ENCODE peak calls at places on chromosome 21, in six cellular contexts. V, L, U, N, T and F are unnamed samples.

GRCh38 chr21:41620982-41621381 is 113.0 kb upstream of the TMPRSS2 start:
- DNase-seq in L (no peak), N (no peak), T (peak; percentile 21), V (no peak), U (no peak), F (no peak)

GRCh38 chr21:35044770-35045538 is 4.1 kb downstream of the RUNX1 start:
- DNase-seq in V (no peak), T (no peak), N (no peak), L (no peak), U (no peak), F (no peak)

GRCh38 chr21:37181059-37181458 is 86.1 kb downstream of the VPS26C start:
- DNase-seq in T (peak; percentile 47), V (no peak), L (no peak), U (no peak), N (no peak), F (no peak)

GRCh38 chr21:25836396-25836795 is 101.6 kb downstream of the GABPA start:
- DNase-seq in L (no peak), V (no peak), U (no peak), N (no peak), T (no peak), F (no peak)

GRCh38 chr21:25934130-25934529 is 199.4 kb downstream of the GABPA start:
- DNase-seq in L (no peak), U (peak; percentile 31), T (peak; percentile 52), V (no peak), N (no peak), F (no peak)

GRCh38 chr21:14382486-14382834 is 486 bp downstream of the HSPA13 start:
- DNase-seq in V (no peak), N (no peak), L (no peak), U (no peak), T (peak; percentile 11), F (peak; percentile 59)

GRCh38 chr21:25485914-25486313 is 121.4 kb downstream of the MRPL39 start:
- DNase-seq in V (no peak), L (no peak), U (no peak), T (no peak), N (no peak), F (no peak)

GRCh38 chr21:35508389-35508888 is 459.3 kb upstream of the RUNX1 start:
- DNase-seq in V (peak; percentile 50), T (peak; percentile 65), L (no peak), U (peak; percentile 43), N (peak; percentile 84), F (peak; percentile 49)

GRCh38 chr21:28627691-28628090 is 365.0 kb downstream of the LTN1 start:
- DNase-seq in U (no peak), N (no peak), V (no peak), L (no peak), T (no peak), F (no peak)

GRCh38 chr21:34702341-34702807 is 33.6 kb downstream of the CLIC6 start:
- DNase-seq in L (no peak), U (peak; percentile 26), V (no peak), T (peak; percentile 98), N (no peak), F (no peak)

GRCh38 chr21:17712887-17713286 is 100.2 kb upstream of the BTG3 start:
- DNase-seq in V (no peak), T (no peak), N (no peak), U (no peak), L (no peak), F (no peak)

GRCh38 chr21:46287541-46287940 is 1.4 kb downstream of the YBEY start:
- DNase-seq in V (no peak), T (no peak), L (no peak), N (no peak), U (no peak), F (no peak)

GRCh38 chr21:41170442-41170841 is 2.5 kb downstream of the BACE2 start:
- DNase-seq in N (no peak), T (peak; percentile 34), L (no peak), U (peak; percentile 66), V (no peak), F (peak; percentile 41)

GRCh38 chr21:26840912-26841311 is 4.3 kb downstream of the ADAMTS1 start:
- DNase-seq in N (no peak), U (no peak), T (peak; percentile 76), L (no peak), V (no peak), F (peak; percentile 29)

GRCh38 chr21:27202301-27202700 is 235.4 kb upstream of the ADAMTS5 start:
- DNase-seq in U (no peak), N (no peak), L (no peak), V (no peak), T (no peak), F (no peak)

GRCh38 chr21:26007911-26008579 is 162.5 kb downstream of the APP start:
- DNase-seq in N (no peak), V (no peak), L (no peak), U (no peak), T (peak; percentile 24), F (no peak)

GRCh38 chr21:28789571-28789970 is 203.1 kb downstream of the LTN1 start:
- DNase-seq in T (no peak), U (no peak), L (no peak), V (no peak), N (no peak), F (no peak)

GRCh38 chr21:20527691-20528090 is 470.5 kb upstream of the NCAM2 start:
- DNase-seq in U (no peak), N (no peak), L (no peak), T (no peak), V (no peak), F (no peak)

DNA sequence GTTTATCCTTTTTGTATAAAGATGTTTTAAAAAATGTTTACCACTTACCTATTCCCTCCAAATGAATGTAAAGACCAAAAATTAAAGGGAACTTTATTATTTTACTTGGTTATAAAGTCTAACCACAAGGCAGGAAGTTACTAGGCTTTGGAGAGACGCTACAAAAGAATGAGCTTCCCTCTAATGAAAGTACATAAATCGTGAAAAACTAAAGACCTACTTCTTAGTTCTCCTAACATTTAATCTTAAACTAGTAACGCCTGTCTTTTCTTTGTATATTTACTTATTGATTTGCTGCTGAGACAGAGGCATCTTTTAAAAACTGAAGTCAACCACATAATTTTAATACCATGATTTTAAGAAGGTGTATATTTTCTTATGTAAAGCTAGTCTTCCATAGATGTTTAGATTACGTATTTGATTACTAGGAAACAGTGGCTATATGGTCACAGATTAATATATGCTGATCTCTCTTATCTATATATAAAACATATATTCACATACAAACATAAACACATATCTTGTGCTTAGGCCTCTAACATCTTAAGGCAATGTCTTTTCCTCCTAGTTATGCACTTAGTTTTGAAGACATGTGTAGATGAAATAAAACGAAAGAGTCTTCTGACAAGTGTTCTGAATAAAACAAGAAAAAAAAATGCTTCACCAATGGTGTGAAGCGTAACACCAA is 466.9 kb downstream of the USP25 start:
- DNase-seq in L (no peak), T (no peak), N (no peak), V (no peak), U (no peak), F (no peak)
- H3K4me3 ChIP-seq in L (no peak overlapping the region), T (no peak overlapping the region), N (peak overlapping the region; percentile 45), V (no peak overlapping the region), U (peak overlapping the region; percentile 10), F (peak overlapping the region; percentile 57)

GRCh38 chr21:42921912-42922311 is 3.5 kb downstream of the ERVH48-1 start:
- DNase-seq in V (no peak), T (no peak), L (no peak), N (no peak), U (no peak), F (no peak)

GRCh38 chr21:42924433-42924751 is 1.0 kb downstream of the ERVH48-1 start:
- DNase-seq in U (no peak), N (no peak), V (no peak), T (no peak), L (no peak), F (no peak)

GRCh38 chr21:42923553-42924432 is 1.6 kb downstream of the ERVH48-1 start:
- DNase-seq in T (peak; percentile 86), N (peak; percentile 61), L (peak; percentile 38), V (peak; percentile 88), U (peak; percentile 82), F (peak; percentile 94)

GRCh38 chr21:42922918-42923317 is 2.5 kb downstream of the ERVH48-1 start:
- DNase-seq in U (no peak), L (no peak), V (no peak), N (no peak), T (no peak), F (no peak)

DNA sequence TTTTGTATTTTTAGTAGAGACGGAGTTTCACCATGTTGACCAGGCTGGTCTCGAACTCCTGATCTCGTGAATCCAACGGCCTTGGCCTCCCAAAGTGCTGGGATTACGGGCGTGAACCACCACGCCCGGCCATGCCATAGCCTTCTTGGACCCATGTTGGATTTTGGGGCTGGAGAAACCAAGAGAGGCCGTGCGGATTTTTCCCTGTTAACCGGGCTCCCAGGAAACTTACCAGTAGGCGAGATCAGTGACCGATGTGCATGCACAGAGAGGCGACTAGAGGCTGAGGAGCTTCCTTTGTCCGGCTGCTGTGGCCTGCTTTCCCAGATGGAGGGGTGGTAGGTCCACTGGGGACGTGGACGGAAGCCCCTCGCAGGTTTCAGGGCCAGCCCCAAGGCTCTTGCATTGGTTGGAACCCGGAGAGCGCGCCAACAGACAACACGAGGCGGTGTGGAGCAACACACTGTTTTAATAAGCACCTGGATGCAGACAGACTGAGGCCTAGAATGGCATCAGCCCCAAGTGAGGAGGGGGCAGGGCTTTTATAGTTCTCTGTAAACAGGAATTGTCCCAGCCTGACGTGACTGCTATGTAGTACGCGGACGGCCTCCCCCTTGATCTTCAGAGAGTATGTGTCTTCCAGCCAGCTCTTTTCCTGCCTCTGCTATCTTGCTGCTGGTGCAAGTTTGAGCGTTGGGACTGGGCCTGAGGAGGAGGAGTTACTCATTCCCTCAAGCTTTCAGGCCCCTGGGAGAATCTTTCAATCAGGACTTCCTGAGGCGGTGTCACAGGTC is at the start of gene ERVH48-1:
- DNase-seq in N (no peak), L (no peak), V (no peak), U (no peak), T (peak; percentile 11), F (peak; percentile 72)
- H3K27ac ChIP-seq in N (no peak within 1 kb of the TSS), L (no peak within 1 kb of the TSS), V (peak within 1 kb of the TSS; percentile 62), U (no peak within 1 kb of the TSS), T (no peak within 1 kb of the TSS), F (peak within 1 kb of the TSS; percentile 88)

GRCh38 chr21:44440241-44441040 is 14.9 kb upstream of the LRRC3 start:
- DNase-seq in V (no peak), L (no peak), N (peak; percentile 29), U (no peak), T (no peak), F (no peak)
- H3K27me3 ChIP-seq in V (no peaks in the 10 kb centered on the region), L (no peaks in the 10 kb centered on the region), N (no peaks in the 10 kb centered on the region), U (no peaks in the 10 kb centered on the region), T (no peaks in the 10 kb centered on the region), F (no peaks in the 10 kb centered on the region)

GRCh38 chr21:38911523-38912354 is 106.0 kb downstream of the ETS2 start:
- DNase-seq in V (no peak), U (no peak), N (no peak), L (no peak), T (no peak), F (no peak)

GRCh38 chr21:38914071-38914491 is 108.4 kb downstream of the ETS2 start:
- DNase-seq in L (no peak), N (no peak), T (no peak), U (no peak), V (no peak), F (no peak)

GRCh38 chr21:38912355-38912619 is 106.6 kb downstream of the ETS2 start:
- DNase-seq in U (no peak), T (peak; percentile 16), N (no peak), V (no peak), L (no peak), F (no peak)

GRCh38 chr21:38913120-38913975 is 107.6 kb downstream of the ETS2 start:
- DNase-seq in U (peak; percentile 93), L (no peak), N (peak; percentile 89), T (peak; percentile 69), V (no peak), F (no peak)

DNA sequence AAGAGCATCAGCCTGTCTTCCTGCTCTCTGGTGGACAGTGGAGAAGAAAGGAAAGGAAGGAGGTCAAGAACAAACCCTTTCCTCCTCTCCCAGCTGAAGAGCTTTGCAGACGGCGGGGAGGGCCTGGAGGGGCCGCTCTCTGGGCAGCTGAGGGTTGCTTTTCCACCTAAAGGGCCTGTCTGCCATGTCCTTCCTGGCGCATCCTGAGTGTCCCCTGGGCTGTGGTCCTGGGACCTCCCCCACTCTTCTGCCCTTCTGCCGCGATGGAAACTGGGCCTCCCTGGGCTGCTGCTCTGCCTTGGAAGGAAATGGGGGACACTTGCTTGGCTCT is 107.0 kb downstream of the ETS2 start:
- DNase-seq in U (no peak), V (no peak), L (no peak), N (no peak), T (no peak), F (no peak)
- H3K4me3 ChIP-seq in U (no peak overlapping the region), V (peak overlapping the region; percentile 55), L (no peak overlapping the region), N (peak overlapping the region; percentile 32), T (no peak overlapping the region), F (no peak overlapping the region)